ENCODE peak calls at places on chromosomes 3 and 15, in eight cellular contexts. S is GM12878; L is A673; R is CD8-positive, alpha-beta T cell; G is neuronal stem cell; K is mammary epithelial cell; E is A549; D is stomach. A is an unnamed sample. For H3K9me3, the result is how much of the 10 kb centered on the place peaks cover.

GRCh38 chr3:141994856-141995255 is 118.4 kb downstream of the ATP1B3 start:
- DNase-seq in S (no peak), L (no peak), R (no peak), G (no peak), K (no peak), E (no peak), D (no peak), A (no peak)

GRCh38 chr3:5739949-5740348 is 552.4 kb downstream of the EDEM1 start:
- DNase-seq in S (no peak), L (no peak), R (no peak), G (no peak), K (no peak), E (no peak), D (no peak), A (no peak)

GRCh38 chr3:51929420-51930003 is 12.2 kb downstream of the RRP9 start:
- DNase-seq in S (no peak), L (no peak), R (no peak), G (no peak), K (no peak), E (no peak), D (peak), A (no peak)

GRCh38 chr3:134971359-134971758 is 176.3 kb downstream of the EPHB1 start:
- DNase-seq in S (no peak), L (no peak), R (no peak), G (no peak), K (no peak), E (no peak), D (no peak), A (no peak)

GRCh38 chr3:72328755-72329154 is 519.5 kb downstream of the SHQ1 start:
- DNase-seq in S (no peak), L (no peak), R (no peak), G (no peak), K (no peak), E (no peak), D (no peak), A (no peak)

GRCh38 chr15:52139599-52140462 is 27.3 kb upstream of the BCL2L10 start:
- DNase-seq in S (peak), L (peak), R (peak), G (peak), K (peak), E (peak), D (peak), A (peak)

GRCh38 chr15:73370151-73370550 is 1.4 kb upstream of the HCN4 start:
- DNase-seq in S (no peak), L (peak), R (no peak), G (no peak), K (no peak), E (no peak), D (no peak), A (no peak)

GRCh38 chr3:119145500-119146167 is at the start of gene TEX55:
- DNase-seq in S (no peak), L (peak), R (no peak), G (no peak), K (peak), E (peak), D (no peak), A (no peak)

GRCh38 chr3:152622813-152623167 is 212.1 kb upstream of the P2RY1 start:
- DNase-seq in S (no peak), L (peak), R (no peak), G (no peak), K (no peak), E (no peak), D (no peak), A (no peak)

GRCh38 chr3:192835818-192836468 is 81.7 kb downstream of the MB21D2 start:
- DNase-seq in S (no peak), L (peak), R (no peak), G (no peak), K (no peak), E (no peak), D (no peak), A (no peak)

GRCh38 chr3:32961189-32961715 is 9.8 kb downstream of the CCR4 start:
- DNase-seq in S (no peak), L (no peak), R (no peak), G (no peak), K (no peak), E (no peak), D (no peak), A (no peak)

GRCh38 chr15:87387681-87388240 is 868.8 kb downstream of the NTRK3 start:
- DNase-seq in S (no peak), L (no peak), R (no peak), G (no peak), K (peak), E (no peak), D (no peak), A (no peak)

GRCh38 chr3:130905551-130905950 is 11.7 kb downstream of the ATP2C1 start:
- DNase-seq in S (no peak), L (peak), R (no peak), G (no peak), K (peak), E (no peak), D (no peak), A (no peak)

GRCh38 chr15:89226359-89227221 is 5.2 kb upstream of the RLBP1 start:
- DNase-seq in S (no peak), L (no peak), R (no peak), G (no peak), K (peak), E (no peak), D (no peak), A (no peak)

GRCh38 chr3:109910772-109911171 is 573.4 kb upstream of the DPPA4 start:
- DNase-seq in S (no peak), L (no peak), R (no peak), G (no peak), K (peak), E (no peak), D (no peak), A (peak)

GRCh38 chr3:96172917-96173316 is 641.5 kb upstream of the EPHA6 start:
- DNase-seq in S (no peak), L (no peak), R (no peak), G (no peak), K (no peak), E (no peak), D (no peak), A (no peak)

GRCh38 chr3:11924518-11924917 is 77.8 kb upstream of the TAMM41 start:
- DNase-seq in S (no peak), L (no peak), R (no peak), G (no peak), K (no peak), E (no peak), D (no peak), A (no peak)

GRCh38 chr3:108008931-108009635 is 81.7 kb downstream of the CD47 start:
- DNase-seq in S (no peak), L (no peak), R (no peak), G (no peak), K (peak), E (no peak), D (no peak), A (no peak)

GRCh38 chr3:71695000-71695482 is 30.2 kb downstream of the EIF4E3 start:
- DNase-seq in S (no peak), L (no peak), R (no peak), G (no peak), K (no peak), E (no peak), D (no peak), A (no peak)

GRCh38 chr15:75200765-75201608 is 695 bp upstream of the C15orf39 start:
- DNase-seq in S (no peak), L (peak), R (peak), G (peak), K (peak), E (no peak), D (peak), A (peak)

GRCh38 chr3:190615607-190616006 is 101.7 kb downstream of the IL1RAP start:
- DNase-seq in S (no peak), L (no peak), R (no peak), G (no peak), K (no peak), E (no peak), D (no peak), A (no peak)

GRCh38 chr3:54608041-54608440 is 319.8 kb downstream of the LRTM1 start:
- DNase-seq in S (no peak), L (no peak), R (no peak), G (no peak), K (no peak), E (no peak), D (no peak), A (no peak)

GRCh38 chr3:120182613-120183524 is 88.6 kb upstream of the GSK3B start:
- DNase-seq in S (no peak), L (peak), R (no peak), G (no peak), K (peak), E (no peak), D (no peak), A (no peak)

GRCh38 chr15:69463182-69463756 is 10.7 kb downstream of the RPLP1 start:
- DNase-seq in S (no peak), L (no peak), R (no peak), G (no peak), K (peak), E (no peak), D (no peak), A (no peak)

GRCh38 chr15:98734472-98735284 is 86.3 kb downstream of the IGF1R start:
- DNase-seq in S (no peak), L (no peak), R (no peak), G (no peak), K (no peak), E (no peak), D (no peak), A (no peak)

GRCh38 chr3:34646911-34647465 is 848.6 kb downstream of the PDCD6IP start:
- DNase-seq in S (no peak), L (peak), R (no peak), G (no peak), K (no peak), E (no peak), D (no peak), A (no peak)

GRCh38 chr15:80744826-80745225 is 34.3 kb upstream of the CEMIP start:
- DNase-seq in S (no peak), L (no peak), R (no peak), G (no peak), K (peak), E (no peak), D (no peak), A (no peak)

GRCh38 chr3:142958707-142959106 is 4.8 kb downstream of the PAQR9 start:
- DNase-seq in S (no peak), L (no peak), R (no peak), G (no peak), K (peak), E (peak), D (no peak), A (no peak)

DNA sequence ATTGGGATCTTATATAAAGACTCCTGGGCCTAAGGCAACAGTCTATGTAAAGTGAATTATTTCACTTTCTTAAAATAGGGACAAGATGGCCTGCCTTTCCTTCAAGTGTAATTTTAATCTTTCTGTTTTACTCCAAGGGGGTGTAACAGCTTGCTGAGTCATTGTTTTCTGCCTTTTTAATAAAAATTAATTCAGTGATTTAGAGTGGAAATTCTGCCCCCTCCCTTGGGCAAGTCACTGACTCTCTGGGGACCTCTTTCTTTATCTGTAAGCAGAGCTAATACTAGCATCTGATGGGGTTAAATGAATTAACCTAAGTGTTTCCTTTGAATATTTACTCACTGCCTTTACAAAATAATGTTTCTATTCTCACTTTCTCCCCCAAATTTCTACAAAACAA is 23.9 kb downstream of the LRRK1 start:
- DNase-seq in S (no peak), L (peak), R (no peak), G (no peak), K (no peak), E (no peak), D (no peak), A (no peak)
- H3K27ac ChIP-seq in S (peak), L (no peak), R (no peak), G (no peak), K (no peak), E (peak), D (no peak), A (no peak)

GRCh38 chr3:48092270-48092669 is 76.1 kb upstream of the MAP4 start:
- DNase-seq in S (no peak), L (no peak), R (no peak), G (no peak), K (no peak), E (no peak), D (no peak), A (no peak)
- H3K9me3 ChIP-seq in S (under half), L (under half), R (under half), G (under half), K (under half), E (under half), D (under half), A (under half)

GRCh38 chr3:50269977-50270413 is 1.0 kb downstream of the SEMA3B start:
- DNase-seq in S (no peak), L (no peak), R (no peak), G (no peak), K (peak), E (peak), D (no peak), A (no peak)
- H3K27ac ChIP-seq in S (no peak), L (no peak), R (no peak), G (no peak), K (peak), E (peak), D (peak), A (peak)

DNA sequence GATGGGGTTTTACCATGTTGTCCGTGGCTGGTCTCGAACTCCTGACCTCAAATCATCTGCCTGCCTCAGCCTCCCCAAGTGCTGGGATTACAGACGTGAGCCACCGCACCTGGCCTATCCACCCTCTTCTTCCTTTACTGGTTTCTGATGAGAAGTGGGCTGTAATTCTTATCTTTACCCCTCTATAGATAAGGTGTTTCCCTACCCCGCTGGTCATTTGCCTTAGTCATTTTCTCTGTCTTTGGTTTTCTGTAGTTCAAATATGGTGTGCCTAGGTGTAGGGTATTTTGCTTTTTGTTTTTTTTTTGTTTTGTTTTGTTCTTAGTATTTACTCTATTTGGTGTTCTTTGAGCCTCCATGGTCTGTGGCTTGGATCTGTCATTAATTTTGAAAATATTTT is 41.3 kb downstream of the APBA2 start:
- DNase-seq in S (no peak), L (no peak), R (no peak), G (no peak), K (no peak), E (no peak), D (no peak), A (peak)
- H3K9me3 ChIP-seq in S (under half), L (under half), R (under half), G (under half), K (under half), E (under half), D (under half), A (under half)

DNA sequence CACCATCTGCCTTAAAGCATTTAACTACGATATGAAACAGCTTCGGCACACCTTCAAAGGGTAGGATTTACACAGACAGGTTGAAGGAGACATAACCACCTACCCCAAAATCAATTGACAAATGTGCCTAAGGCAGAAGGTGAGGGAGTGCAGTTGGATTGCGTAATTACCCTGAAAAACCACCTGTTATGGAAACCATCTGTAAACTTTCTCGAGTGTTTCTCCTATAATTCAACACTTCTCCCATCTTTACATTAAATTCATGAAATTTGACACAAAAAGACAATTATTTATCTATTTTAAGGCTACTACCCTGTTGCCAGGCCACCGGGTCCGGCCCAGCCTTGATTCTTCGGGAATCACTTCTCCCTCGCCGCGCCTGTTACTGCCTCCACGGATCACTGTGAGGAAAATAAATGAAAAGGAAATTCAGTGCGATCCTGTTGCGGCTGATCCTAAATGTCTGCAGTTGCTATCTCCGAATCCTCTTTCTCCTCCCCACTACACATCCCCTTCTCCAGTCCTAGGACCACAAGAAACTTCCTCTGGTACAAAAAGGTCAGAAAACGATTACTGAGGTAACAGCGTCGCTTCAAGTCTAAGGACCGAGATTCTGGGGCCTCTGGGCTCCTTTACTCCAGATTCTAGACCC is 655 bp downstream of the IQCB1 start:
- DNase-seq in S (no peak), L (no peak), R (no peak), G (no peak), K (peak), E (peak), D (no peak), A (no peak)
- H3K27ac ChIP-seq in S (peak), L (peak), R (peak), G (no peak), K (peak), E (peak), D (peak), A (peak)

GRCh38 chr3:18199757-18200156 is 225.4 kb downstream of the SATB1 start:
- DNase-seq in S (no peak), L (no peak), R (no peak), G (no peak), K (no peak), E (no peak), D (no peak), A (no peak)

GRCh38 chr3:18195836-18196235 is 229.3 kb downstream of the SATB1 start:
- DNase-seq in S (no peak), L (no peak), R (no peak), G (no peak), K (no peak), E (no peak), D (no peak), A (no peak)

GRCh38 chr3:18207232-18207631 is 217.9 kb downstream of the SATB1 start:
- DNase-seq in S (no peak), L (no peak), R (no peak), G (no peak), K (no peak), E (no peak), D (no peak), A (no peak)

DNA sequence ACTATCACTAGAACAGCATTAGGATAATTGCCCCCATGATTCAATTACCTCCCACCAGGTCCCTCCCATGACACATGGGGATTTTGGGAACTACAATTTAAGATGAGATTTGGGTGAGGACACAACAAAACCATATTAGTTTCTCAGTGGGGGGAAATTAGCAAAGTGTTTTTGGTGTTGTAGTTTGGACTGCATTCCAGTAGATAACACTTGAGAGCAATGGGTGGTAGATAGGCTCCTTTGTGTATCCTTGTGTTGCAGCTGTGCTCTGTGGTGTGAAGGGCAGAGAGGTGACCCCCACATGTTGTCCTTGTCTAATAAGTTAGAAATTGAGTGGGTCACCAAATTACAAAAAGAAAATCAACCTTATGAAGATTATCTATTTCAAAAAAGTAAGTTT is 223.8 kb downstream of the SATB1 start:
- DNase-seq in S (no peak), L (no peak), R (no peak), G (no peak), K (no peak), E (no peak), D (no peak), A (no peak)
- H3K9me3 ChIP-seq in S (under half), L (under half), R (under half), G (under half), K (under half), E (under half), D (under half), A (under half)

GRCh38 chr15:78343431-78343830 is 3.3 kb downstream of the CRABP1 start:
- DNase-seq in S (no peak), L (no peak), R (no peak), G (no peak), K (no peak), E (no peak), D (no peak), A (peak)

GRCh38 chr15:78341057-78341763 is 1.1 kb downstream of the CRABP1 start:
- DNase-seq in S (no peak), L (no peak), R (no peak), G (no peak), K (peak), E (no peak), D (no peak), A (peak)

GRCh38 chr15:78339559-78339958 is 594 bp upstream of the CRABP1 start:
- DNase-seq in S (no peak), L (no peak), R (no peak), G (no peak), K (no peak), E (no peak), D (no peak), A (peak)

GRCh38 chr15:78338756-78339155 is 1.4 kb upstream of the CRABP1 start:
- DNase-seq in S (no peak), L (no peak), R (no peak), G (no peak), K (no peak), E (no peak), D (no peak), A (peak)

GRCh38 chr15:78340243-78341056 is at the start of gene CRABP1:
- DNase-seq in S (no peak), L (no peak), R (no peak), G (no peak), K (no peak), E (no peak), D (no peak), A (peak)
- H3K27ac ChIP-seq in S (no peak), L (no peak), R (no peak), G (peak), K (no peak), E (peak), D (no peak), A (no peak)

DNA sequence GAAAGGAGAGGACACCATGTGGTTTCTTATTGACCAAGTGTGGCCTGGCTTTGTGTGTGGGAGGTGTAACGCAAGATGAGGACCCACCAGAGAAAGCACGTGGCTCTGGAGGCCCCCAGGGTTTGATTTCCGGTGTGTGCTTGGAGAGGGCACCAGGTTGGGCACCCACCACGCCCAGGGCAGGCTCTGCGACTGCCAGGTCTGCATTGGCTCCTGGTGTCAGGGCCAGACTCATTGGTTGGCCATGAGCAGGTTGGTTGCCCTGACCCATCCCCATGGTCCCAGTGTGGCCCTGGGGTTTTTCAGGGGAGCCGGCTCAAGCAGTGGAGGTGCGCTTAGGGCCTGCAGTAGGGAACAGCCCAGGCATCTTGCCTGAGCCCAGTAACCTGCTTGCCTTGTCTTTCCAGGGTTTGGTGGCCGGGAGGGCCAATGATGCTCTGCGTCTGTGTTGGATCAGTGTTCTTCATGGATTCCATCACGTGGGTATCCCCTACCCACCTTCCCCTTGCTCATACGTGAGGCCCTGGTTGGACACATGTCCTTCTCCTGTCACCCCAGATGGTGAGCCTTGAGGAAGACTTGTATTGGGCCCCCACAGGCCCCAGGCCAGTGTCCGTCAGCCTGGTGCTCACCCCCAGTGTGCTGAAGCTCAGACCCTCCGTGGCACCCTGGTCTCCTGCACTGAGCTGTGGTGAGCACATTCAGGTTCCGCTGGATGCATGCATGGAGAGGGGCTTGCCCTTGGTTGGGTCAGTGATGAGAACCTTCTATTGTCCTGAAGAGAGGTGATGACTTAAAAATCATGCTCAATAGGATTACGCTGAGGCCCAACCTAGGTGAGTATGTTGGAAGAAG is 193.9 kb downstream of the UBE3A start:
- DNase-seq in S (no peak), L (no peak), R (peak), G (no peak), K (no peak), E (no peak), D (peak), A (no peak)
- H3K9me3 ChIP-seq in S (under half), L (under half), R (under half), G (under half), K (half or more), E (under half), D (under half), A (under half)

A was measured in kidney.